ENCODE peak calls at places on chromosome 20, in six cellular contexts. One of them, this sample, is unnamed.

GRCh38 chr20:25360631-25361286 is 29.9 kb downstream of the ABHD12 start:
- DNase-seq in T1000: no peak
- DNase-seq in ELF-1: peak; percentile 53
- DNase-seq in Jurkat, Clone E6-1: no peak
- DNase-seq in neural progenitor cell: no peak
- DNase-seq in GDM1: peak; percentile 57
- DNase-seq in this sample: peak; percentile 30

GRCh38 chr20:17558154-17558940 is 11.5 kb upstream of the DSTN start:
- DNase-seq in ELF-1: peak; percentile 57
- DNase-seq in T1000: peak; percentile 46
- DNase-seq in GDM1: peak; percentile 21
- DNase-seq in neural progenitor cell: no peak
- DNase-seq in Jurkat, Clone E6-1: no peak
- DNase-seq in this sample: peak; percentile 33

GRCh38 chr20:63178889-63179751 is 36.8 kb downstream of the YTHDF1 start:
- DNase-seq in Jurkat, Clone E6-1: peak; percentile 39
- DNase-seq in GDM1: no peak
- DNase-seq in neural progenitor cell: peak; percentile 71
- DNase-seq in ELF-1: peak; percentile 71
- DNase-seq in T1000: no peak
- DNase-seq in this sample: peak; percentile 4

GRCh38 chr20:63692436-63693078 is 3.9 kb upstream of the TNFRSF6B start:
- DNase-seq in neural progenitor cell: no peak
- DNase-seq in ELF-1: no peak
- DNase-seq in GDM1: no peak
- DNase-seq in T1000: no peak
- DNase-seq in Jurkat, Clone E6-1: no peak
- DNase-seq in this sample: no peak

GRCh38 chr20:36745234-36745926 is 510 bp downstream of the NDRG3 start:
- DNase-seq in ELF-1: peak; percentile 39
- DNase-seq in Jurkat, Clone E6-1: no peak
- DNase-seq in T1000: no peak
- DNase-seq in GDM1: no peak
- DNase-seq in neural progenitor cell: peak; percentile 26
- DNase-seq in this sample: no peak

GRCh38 chr20:34311118-34312023 is 8.2 kb upstream of the AHCY start:
- DNase-seq in ELF-1: peak; percentile 81
- DNase-seq in Jurkat, Clone E6-1: no peak
- DNase-seq in GDM1: no peak
- DNase-seq in neural progenitor cell: peak; percentile 83
- DNase-seq in T1000: no peak
- DNase-seq in this sample: no peak

GRCh38 chr20:10646006-10646405 is 27.8 kb downstream of the JAG1 start:
- DNase-seq in Jurkat, Clone E6-1: no peak
- DNase-seq in ELF-1: no peak
- DNase-seq in GDM1: no peak
- DNase-seq in T1000: no peak
- DNase-seq in neural progenitor cell: no peak
- DNase-seq in this sample: no peak

GRCh38 chr20:9255171-9255570 is 186.3 kb downstream of the PLCB4 start:
- DNase-seq in GDM1: no peak
- DNase-seq in Jurkat, Clone E6-1: no peak
- DNase-seq in T1000: no peak
- DNase-seq in neural progenitor cell: peak; percentile 86
- DNase-seq in ELF-1: no peak
- DNase-seq in this sample: no peak

GRCh38 chr20:38961530-38962043 is 557 bp upstream of the DHX35 start:
- DNase-seq in neural progenitor cell: peak; percentile 15
- DNase-seq in Jurkat, Clone E6-1: no peak
- DNase-seq in GDM1: no peak
- DNase-seq in T1000: no peak
- DNase-seq in ELF-1: no peak
- DNase-seq in this sample: no peak

GRCh38 chr20:11891081-11891826 is 26.4 kb upstream of the BTBD3 start:
- DNase-seq in Jurkat, Clone E6-1: no peak
- DNase-seq in T1000: no peak
- DNase-seq in ELF-1: peak; percentile 57
- DNase-seq in neural progenitor cell: peak; percentile 84
- DNase-seq in GDM1: peak; percentile 49
- DNase-seq in this sample: peak; percentile 12

GRCh38 chr20:20820104-20820503 is 107.7 kb upstream of the RALGAPA2 start:
- DNase-seq in ELF-1: peak; percentile 66
- DNase-seq in T1000: no peak
- DNase-seq in neural progenitor cell: peak; percentile 66
- DNase-seq in GDM1: peak; percentile 4
- DNase-seq in Jurkat, Clone E6-1: no peak
- DNase-seq in this sample: no peak

GRCh38 chr20:13200767-13201500 is 20.1 kb upstream of the ISM1 start:
- DNase-seq in neural progenitor cell: peak; percentile 92
- DNase-seq in ELF-1: peak; percentile 7
- DNase-seq in Jurkat, Clone E6-1: no peak
- DNase-seq in T1000: no peak
- DNase-seq in GDM1: no peak
- DNase-seq in this sample: no peak

GRCh38 chr20:35742741-35743523 is 872 bp upstream of the RBM39 start:
- DNase-seq in Jurkat, Clone E6-1: peak; percentile 55
- DNase-seq in ELF-1: no peak
- DNase-seq in T1000: no peak
- DNase-seq in GDM1: peak; percentile 26
- DNase-seq in neural progenitor cell: peak; percentile 13
- DNase-seq in this sample: peak; percentile 57

GRCh38 chr20:17873410-17874270 is 95.0 kb downstream of the SNX5 start:
- DNase-seq in Jurkat, Clone E6-1: no peak
- DNase-seq in GDM1: no peak
- DNase-seq in neural progenitor cell: peak; percentile 25
- DNase-seq in ELF-1: peak; percentile 52
- DNase-seq in T1000: peak; percentile 37
- DNase-seq in this sample: no peak

GRCh38 chr20:21548390-21549035 is 34.6 kb upstream of the NKX2-2 start:
- DNase-seq in GDM1: no peak
- DNase-seq in neural progenitor cell: no peak
- DNase-seq in ELF-1: no peak
- DNase-seq in Jurkat, Clone E6-1: peak; percentile 98
- DNase-seq in T1000: no peak
- DNase-seq in this sample: no peak

GRCh38 chr20:46705378-46705729 is 4.1 kb upstream of the SLC2A10 start:
- DNase-seq in GDM1: no peak
- DNase-seq in neural progenitor cell: no peak
- DNase-seq in Jurkat, Clone E6-1: no peak
- DNase-seq in T1000: no peak
- DNase-seq in ELF-1: no peak
- DNase-seq in this sample: no peak

GRCh38 chr20:13286052-13286451 is 65.0 kb downstream of the ISM1 start:
- DNase-seq in Jurkat, Clone E6-1: no peak
- DNase-seq in ELF-1: no peak
- DNase-seq in T1000: no peak
- DNase-seq in GDM1: no peak
- DNase-seq in neural progenitor cell: no peak
- DNase-seq in this sample: no peak

GRCh38 chr20:32378461-32378860 is 20.3 kb downstream of the ASXL1 start:
- DNase-seq in ELF-1: no peak
- DNase-seq in T1000: no peak
- DNase-seq in neural progenitor cell: no peak
- DNase-seq in GDM1: no peak
- DNase-seq in Jurkat, Clone E6-1: no peak
- DNase-seq in this sample: no peak

GRCh38 chr20:49483018-49483705 is 694 bp upstream of the KCNB1 start:
- DNase-seq in neural progenitor cell: peak; percentile 69
- DNase-seq in GDM1: no peak
- DNase-seq in Jurkat, Clone E6-1: no peak
- DNase-seq in ELF-1: peak; percentile 35
- DNase-seq in T1000: no peak
- DNase-seq in this sample: no peak

GRCh38 chr20:9269280-9269971 is 200.5 kb downstream of the PLCB4 start:
- DNase-seq in neural progenitor cell: no peak
- DNase-seq in GDM1: no peak
- DNase-seq in ELF-1: no peak
- DNase-seq in T1000: no peak
- DNase-seq in Jurkat, Clone E6-1: no peak
- DNase-seq in this sample: no peak

GRCh38 chr20:57566803-57567459 is 6.0 kb downstream of the PCK1 start:
- DNase-seq in neural progenitor cell: no peak
- DNase-seq in ELF-1: no peak
- DNase-seq in T1000: no peak
- DNase-seq in Jurkat, Clone E6-1: no peak
- DNase-seq in GDM1: no peak
- DNase-seq in this sample: no peak

GRCh38 chr20:9186396-9186795 is 117.5 kb downstream of the PLCB4 start:
- DNase-seq in ELF-1: no peak
- DNase-seq in neural progenitor cell: no peak
- DNase-seq in T1000: no peak
- DNase-seq in GDM1: no peak
- DNase-seq in Jurkat, Clone E6-1: no peak
- DNase-seq in this sample: no peak

GRCh38 chr20:36384022-36384619 is 78.0 kb downstream of the DLGAP4 start:
- DNase-seq in neural progenitor cell: peak; percentile 92
- DNase-seq in GDM1: peak; percentile 24
- DNase-seq in Jurkat, Clone E6-1: peak; percentile 50
- DNase-seq in T1000: no peak
- DNase-seq in ELF-1: peak; percentile 90
- DNase-seq in this sample: peak; percentile 33

GRCh38 chr20:31670371-31671228 is 32.9 kb downstream of the COX4I2 start:
- DNase-seq in T1000: no peak
- DNase-seq in GDM1: no peak
- DNase-seq in neural progenitor cell: no peak
- DNase-seq in Jurkat, Clone E6-1: no peak
- DNase-seq in ELF-1: no peak
- DNase-seq in this sample: no peak

GRCh38 chr20:40945754-40946451 is 82.7 kb upstream of the TOP1 start:
- DNase-seq in ELF-1: peak; percentile 86
- DNase-seq in Jurkat, Clone E6-1: peak; percentile 64
- DNase-seq in T1000: no peak
- DNase-seq in GDM1: peak; percentile 44
- DNase-seq in neural progenitor cell: peak; percentile 87
- DNase-seq in this sample: peak; percentile 24

GRCh38 chr20:40675599-40676221 is 13.3 kb downstream of the MAFB start:
- DNase-seq in neural progenitor cell: no peak
- DNase-seq in GDM1: no peak
- DNase-seq in ELF-1: no peak
- DNase-seq in T1000: no peak
- DNase-seq in Jurkat, Clone E6-1: no peak
- DNase-seq in this sample: no peak

GRCh38 chr20:25071722-25072121 is 10.2 kb downstream of the VSX1 start:
- DNase-seq in Jurkat, Clone E6-1: no peak
- DNase-seq in GDM1: no peak
- DNase-seq in ELF-1: no peak
- DNase-seq in T1000: no peak
- DNase-seq in neural progenitor cell: no peak
- DNase-seq in this sample: no peak

GRCh38 chr20:44461803-44462174 is 13.9 kb upstream of the TTPAL start:
- DNase-seq in neural progenitor cell: no peak
- DNase-seq in T1000: no peak
- DNase-seq in ELF-1: no peak
- DNase-seq in GDM1: no peak
- DNase-seq in Jurkat, Clone E6-1: no peak
- DNase-seq in this sample: no peak

GRCh38 chr20:35866446-35867202 is 87.7 kb downstream of the SCAND1 start:
- DNase-seq in Jurkat, Clone E6-1: no peak
- DNase-seq in T1000: no peak
- DNase-seq in ELF-1: no peak
- DNase-seq in GDM1: no peak
- DNase-seq in neural progenitor cell: no peak
- DNase-seq in this sample: no peak

GRCh38 chr20:62367483-62368302 is 581 bp upstream of the LAMA5 start:
- DNase-seq in neural progenitor cell: peak; percentile 73
- DNase-seq in ELF-1: peak; percentile 74
- DNase-seq in T1000: no peak
- DNase-seq in Jurkat, Clone E6-1: no peak
- DNase-seq in GDM1: no peak
- DNase-seq in this sample: no peak

GRCh38 chr20:24665741-24666191 is 196.3 kb downstream of the SYNDIG1 start:
- DNase-seq in neural progenitor cell: no peak
- DNase-seq in T1000: no peak
- DNase-seq in Jurkat, Clone E6-1: no peak
- DNase-seq in GDM1: no peak
- DNase-seq in ELF-1: no peak
- DNase-seq in this sample: no peak

GRCh38 chr20:1295276-1295930 is 29.3 kb downstream of the SNPH start:
- DNase-seq in Jurkat, Clone E6-1: no peak
- DNase-seq in GDM1: no peak
- DNase-seq in neural progenitor cell: no peak
- DNase-seq in ELF-1: no peak
- DNase-seq in T1000: no peak
- DNase-seq in this sample: no peak

GRCh38 chr20:41048475-41049242 is 20.0 kb downstream of the TOP1 start:
- DNase-seq in neural progenitor cell: peak; percentile 57
- DNase-seq in GDM1: no peak
- DNase-seq in Jurkat, Clone E6-1: peak; percentile 78
- DNase-seq in T1000: no peak
- DNase-seq in ELF-1: peak; percentile 55
- DNase-seq in this sample: peak; percentile 38

GRCh38 chr20:60687213-60687612 is 564.8 kb upstream of the CDH4 start:
- DNase-seq in T1000: no peak
- DNase-seq in GDM1: no peak
- DNase-seq in ELF-1: no peak
- DNase-seq in Jurkat, Clone E6-1: no peak
- DNase-seq in neural progenitor cell: no peak
- DNase-seq in this sample: no peak

GRCh38 chr20:48711696-48712464 is 115.9 kb downstream of the PREX1 start:
- DNase-seq in neural progenitor cell: no peak
- DNase-seq in GDM1: no peak
- DNase-seq in Jurkat, Clone E6-1: no peak
- DNase-seq in ELF-1: no peak
- DNase-seq in T1000: no peak
- DNase-seq in this sample: no peak

GRCh38 chr20:20237093-20237959 is 130.6 kb upstream of the INSM1 start:
- DNase-seq in Jurkat, Clone E6-1: peak; percentile 20
- DNase-seq in T1000: no peak
- DNase-seq in ELF-1: peak; percentile 35
- DNase-seq in neural progenitor cell: peak; percentile 75
- DNase-seq in GDM1: peak; percentile 26
- DNase-seq in this sample: peak; percentile 16

GRCh38 chr20:15916623-15917022 is 656.6 kb downstream of the KIF16B start:
- DNase-seq in neural progenitor cell: no peak
- DNase-seq in T1000: no peak
- DNase-seq in GDM1: no peak
- DNase-seq in Jurkat, Clone E6-1: no peak
- DNase-seq in ELF-1: peak; percentile 10
- DNase-seq in this sample: no peak